ENCODE peak calls at places on chromosomes 11 and 22, in four cellular contexts. J is H9, I is H1, Z is IMR-90. C is an unnamed sample.

GRCh38 chr11:19988598-19988997 is 171.7 kb downstream of the DBX1 start:
- DNase-seq in J (peak), I (peak), Z (peak), C (peak)

GRCh38 chr11:19433367-19433766 is 192.6 kb upstream of the E2F8 start:
- DNase-seq in J (no peak), I (no peak), Z (no peak), C (peak)

GRCh38 chr11:68436985-68437926 is 23.3 kb upstream of the PPP6R3 start:
- DNase-seq in J (no peak), I (no peak), Z (peak), C (peak)

GRCh38 chr11:8289426-8290047 is 25.9 kb upstream of the LMO1 start:
- DNase-seq in J (peak), I (peak), Z (no peak), C (no peak)

GRCh38 chr11:41486436-41486835 is 27.0 kb upstream of the LRRC4C start:
- DNase-seq in J (no peak), I (no peak), Z (no peak), C (no peak)

GRCh38 chr11:57778318-57779037 is 16.9 kb downstream of the CTNND1 start:
- DNase-seq in J (peak), I (peak), Z (peak), C (peak)

GRCh38 chr11:94219771-94220170 is 84.6 kb upstream of the IZUMO1R start:
- DNase-seq in J (no peak), I (no peak), Z (no peak), C (peak)

GRCh38 chr22:47206819-47207218 is 444.4 kb downstream of the TBC1D22A start:
- DNase-seq in J (no peak), I (no peak), Z (no peak), C (no peak)

GRCh38 chr11:47288066-47288465 is 18.1 kb downstream of the MADD start:
- DNase-seq in J (no peak), I (no peak), Z (no peak), C (no peak)

GRCh38 chr11:17780668-17781067 is 46.1 kb downstream of the KCNC1 start:
- DNase-seq in J (no peak), I (no peak), Z (no peak), C (no peak)

GRCh38 chr11:22432331-22433065 is 94.3 kb downstream of the SLC17A6 start:
- DNase-seq in J (peak), I (peak), Z (peak), C (peak)

GRCh38 chr11:111834432-111835163 is 36.8 kb downstream of the ALG9 start:
- DNase-seq in J (no peak), I (no peak), Z (no peak), C (no peak)

GRCh38 chr11:35177370-35177769 is 38.4 kb downstream of the CD44 start:
- DNase-seq in J (no peak), I (no peak), Z (peak), C (no peak)

GRCh38 chr11:106304274-106304673 is 226.8 kb downstream of the AASDHPPT start:
- DNase-seq in J (no peak), I (no peak), Z (peak), C (no peak)

GRCh38 chr11:59174664-59175033 is 2.7 kb downstream of the DTX4 start:
- DNase-seq in J (no peak), I (no peak), Z (peak), C (peak)

GRCh38 chr11:47361419-47361818 is 8.9 kb upstream of the MYBPC3 start:
- DNase-seq in J (no peak), I (no peak), Z (no peak), C (no peak)

GRCh38 chr22:20268350-20269012 is 363 bp upstream of the RTN4R start:
- DNase-seq in J (peak), I (peak), Z (peak), C (peak)

GRCh38 chr11:34755671-34756070 is 134.8 kb downstream of the EHF start:
- DNase-seq in J (no peak), I (no peak), Z (no peak), C (no peak)

GRCh38 chr11:11244470-11245080 is 108.5 kb downstream of the CSNK2A3 start:
- DNase-seq in J (no peak), I (no peak), Z (no peak), C (peak)

GRCh38 chr22:17647996-17648395 is 9.4 kb downstream of the BCL2L13 start:
- DNase-seq in J (no peak), I (no peak), Z (no peak), C (no peak)

GRCh38 chr22:44809456-44809855 is 57.1 kb downstream of the ARHGAP8 start:
- DNase-seq in J (no peak), I (no peak), Z (no peak), C (no peak)

GRCh38 chr22:44814266-44815098 is 62.1 kb downstream of the ARHGAP8 start:
- DNase-seq in J (no peak), I (no peak), Z (no peak), C (no peak)

GRCh38 chr22:44807915-44808690 is 55.7 kb downstream of the ARHGAP8 start:
- DNase-seq in J (peak), I (peak), Z (no peak), C (peak)

GRCh38 chr22:44813416-44813815 is 61.0 kb downstream of the ARHGAP8 start:
- DNase-seq in J (no peak), I (no peak), Z (no peak), C (no peak)

GRCh38 chr22:44811141-44811540 is 58.8 kb downstream of the ARHGAP8 start:
- DNase-seq in J (no peak), I (no peak), Z (no peak), C (no peak)
- H4K5ac ChIP-seq in J (no peak), I (no peak), Z (no peak), C (no peak)

GRCh38 chr11:6725386-6725896 is 42.3 kb upstream of the MRPL17 start:
- DNase-seq in J (no peak), I (no peak), Z (no peak), C (no peak)
- H4K5ac ChIP-seq in J (no peak), I (no peak), Z (no peak), C (no peak)

GRCh38 chr11:64502634-64503033 is 88.4 kb upstream of the SLC22A12 start:
- DNase-seq in J (no peak), I (no peak), Z (no peak), C (no peak)

GRCh38 chr11:64500176-64501013 is 90.6 kb upstream of the SLC22A12 start:
- DNase-seq in J (no peak), I (no peak), Z (no peak), C (no peak)

GRCh38 chr11:64499261-64500004 is 91.6 kb upstream of the SLC22A12 start:
- DNase-seq in J (no peak), I (no peak), Z (no peak), C (no peak)

GRCh38 chr11:64503354-64503753 is 87.7 kb upstream of the SLC22A12 start:
- DNase-seq in J (no peak), I (no peak), Z (no peak), C (no peak)

DNA sequence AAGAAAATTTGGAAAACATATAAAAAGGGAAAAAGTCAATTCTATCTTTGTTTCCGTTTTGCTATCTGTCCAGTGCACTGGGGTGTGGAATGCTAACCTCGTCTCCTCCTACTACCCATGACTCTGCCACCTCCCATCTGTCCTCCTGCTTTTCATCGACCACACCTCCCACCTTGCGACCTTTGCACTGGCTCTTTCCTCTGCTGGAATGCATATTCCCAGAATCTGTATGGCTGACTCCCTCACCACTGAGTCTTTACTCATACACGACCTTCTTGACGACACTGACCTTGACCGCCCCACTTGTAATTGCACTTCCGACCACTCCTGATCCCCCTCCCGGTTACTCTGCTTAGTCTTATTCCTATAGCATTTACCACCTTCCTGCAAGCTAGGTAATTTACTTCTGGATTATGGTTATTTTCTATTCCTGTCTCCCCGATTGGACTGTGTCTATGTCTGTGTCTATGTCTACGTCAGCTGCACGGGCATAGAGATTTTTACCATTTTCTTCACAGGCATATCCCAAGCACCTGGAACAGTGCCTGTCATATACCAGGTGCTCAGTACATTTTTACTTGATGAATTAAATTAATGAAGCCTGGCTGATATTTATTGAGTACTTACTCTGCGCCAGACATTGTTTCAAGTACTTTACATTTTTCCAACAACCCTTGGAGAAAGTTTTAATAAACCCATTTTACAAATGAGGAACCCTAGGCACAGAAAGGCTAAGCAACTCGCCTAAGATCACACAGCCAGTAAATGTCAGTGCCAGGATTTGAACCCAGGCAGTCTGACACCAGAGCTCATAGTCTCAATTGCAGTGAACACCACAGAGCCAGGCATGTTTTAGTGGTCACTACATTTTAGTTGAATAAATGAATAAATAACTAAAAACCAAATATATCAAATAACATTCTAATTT is 89.3 kb upstream of the SLC22A12 start:
- DNase-seq in J (no peak), I (no peak), Z (no peak), C (no peak)
- H4K5ac ChIP-seq in J (no peak), I (no peak), Z (no peak), C (no peak)

GRCh38 chr11:60492488-60493009 is at the start of gene MS4A12:
- DNase-seq in J (no peak), I (no peak), Z (no peak), C (no peak)

GRCh38 chr11:60498399-60498798 is 5.8 kb downstream of the MS4A12 start:
- DNase-seq in J (no peak), I (no peak), Z (no peak), C (no peak)

GRCh38 chr11:60498853-60499252 is 6.3 kb downstream of the MS4A12 start:
- DNase-seq in J (no peak), I (no peak), Z (no peak), C (no peak)

GRCh38 chr11:60493454-60493853 is 876 bp downstream of the MS4A12 start:
- DNase-seq in J (no peak), I (no peak), Z (no peak), C (no peak)
- H4K5ac ChIP-seq in J (no peak), I (no peak), Z (no peak), C (no peak)

GRCh38 chr11:129455756-129456436 is 80.2 kb downstream of the BARX2 start:
- DNase-seq in J (no peak), I (no peak), Z (no peak), C (no peak)
- H4K5ac ChIP-seq in J (no peak), I (no peak), Z (no peak), C (no peak)

GRCh38 chr22:48685767-48686166 is 1141.9 kb downstream of the BRD1 start:
- DNase-seq in J (no peak), I (no peak), Z (no peak), C (no peak)

GRCh38 chr22:48689206-48689605 is 1138.5 kb downstream of the BRD1 start:
- DNase-seq in J (no peak), I (no peak), Z (no peak), C (no peak)

GRCh38 chr22:48687606-48688005 is 1140.1 kb downstream of the BRD1 start:
- DNase-seq in J (no peak), I (no peak), Z (no peak), C (no peak)

GRCh38 chr22:48688366-48688765 is 1139.3 kb downstream of the BRD1 start:
- DNase-seq in J (no peak), I (no peak), Z (no peak), C (no peak)

GRCh38 chr22:48686694-48687302 is 1140.9 kb downstream of the BRD1 start:
- DNase-seq in J (no peak), I (no peak), Z (no peak), C (no peak)
- H4K5ac ChIP-seq in J (no peak), I (no peak), Z (no peak), C (no peak)

GRCh38 chr11:126492331-126492730 is 136.8 kb downstream of the ST3GAL4 start:
- DNase-seq in J (no peak), I (no peak), Z (no peak), C (no peak)
- H4K5ac ChIP-seq in J (no peak), I (no peak), Z (no peak), C (no peak)